ENCODE peak calls at places on chromosomes 13 and 19, in seven cellular contexts. F is H1, J is SK-N-SH, U is HCT116, M is GM12878, Y is HepG2, S is K562. L is an unnamed sample.

GRCh38 chr13:27536361-27537101 is 83.8 kb downstream of the LNX2 start:
- DNase-seq in F (no peak), J (no peak), U (no peak), M (no peak), Y (no peak), S (no peak), L (no peak)

GRCh38 chr13:23760000-23760399 is 129.2 kb downstream of the MIPEP start:
- DNase-seq in F (no peak), J (no peak), U (no peak), M (no peak), Y (no peak), S (no peak), L (no peak)

GRCh38 chr19:32676186-32676894 is 692 bp downstream of the RGS9BP start:
- DNase-seq in F (peak; percentile 67), J (peak; percentile 55), U (no peak), M (no peak), Y (no peak), S (no peak), L (no peak)

GRCh38 chr19:33052352-33052972 is 12.2 kb downstream of the RHPN2 start:
- DNase-seq in F (no peak), J (no peak), U (no peak), M (no peak), Y (peak; percentile 60), S (no peak), L (no peak)

GRCh38 chr13:23980160-23980551 is 82.9 kb upstream of the C1QTNF9B start:
- DNase-seq in F (peak; percentile 92), J (peak; percentile 89), U (no peak), M (no peak), Y (peak; percentile 12), S (peak; percentile 65), L (no peak)

GRCh38 chr19:46069841-46070341 is 29.1 kb upstream of the IGFL4 start:
- DNase-seq in F (no peak), J (no peak), U (no peak), M (no peak), Y (peak; percentile 42), S (no peak), L (no peak)

GRCh38 chr13:83536941-83537340 is 345.3 kb downstream of the SLITRK1 start:
- DNase-seq in F (no peak), J (no peak), U (no peak), M (no peak), Y (no peak), S (no peak), L (no peak)

GRCh38 chr19:4929186-4929585 is 19.9 kb downstream of the UHRF1 start:
- DNase-seq in F (no peak), J (no peak), U (no peak), M (no peak), Y (no peak), S (no peak), L (no peak)

GRCh38 chr13:105979586-105979985 is 555.9 kb downstream of the EFNB2 start:
- DNase-seq in F (no peak), J (no peak), U (no peak), M (no peak), Y (no peak), S (no peak), L (peak; percentile 40)

GRCh38 chr19:29665215-29665825 is at the start of gene PLEKHF1:
- DNase-seq in F (peak; percentile 96), J (peak; percentile 98), U (peak; percentile 48), M (no peak), Y (peak; percentile 58), S (peak; percentile 97), L (peak; percentile 86)

GRCh38 chr19:1011831-1012333 is 9.0 kb downstream of the TMEM259 start:
- DNase-seq in F (no peak), J (no peak), U (no peak), M (no peak), Y (no peak), S (no peak), L (no peak)

GRCh38 chr19:13060964-13061927 is 41.4 kb downstream of the LYL1 start:
- DNase-seq in F (peak; percentile 97), J (peak; percentile 92), U (peak; percentile 59), M (peak; percentile 11), Y (peak; percentile 70), S (peak; percentile 88), L (peak; percentile 61)

GRCh38 chr19:57552432-57552831 is 7.2 kb downstream of the ZNF550 start:
- DNase-seq in F (no peak), J (no peak), U (no peak), M (no peak), Y (no peak), S (no peak), L (no peak)

GRCh38 chr13:27000686-27001085 is 170.9 kb downstream of the USP12 start:
- DNase-seq in F (no peak), J (no peak), U (no peak), M (no peak), Y (no peak), S (no peak), L (no peak)

GRCh38 chr19:41932259-41933130 is 4.2 kb upstream of the ERFL start:
- DNase-seq in F (no peak), J (peak; percentile 68), U (no peak), M (no peak), Y (no peak), S (no peak), L (no peak)

DNA sequence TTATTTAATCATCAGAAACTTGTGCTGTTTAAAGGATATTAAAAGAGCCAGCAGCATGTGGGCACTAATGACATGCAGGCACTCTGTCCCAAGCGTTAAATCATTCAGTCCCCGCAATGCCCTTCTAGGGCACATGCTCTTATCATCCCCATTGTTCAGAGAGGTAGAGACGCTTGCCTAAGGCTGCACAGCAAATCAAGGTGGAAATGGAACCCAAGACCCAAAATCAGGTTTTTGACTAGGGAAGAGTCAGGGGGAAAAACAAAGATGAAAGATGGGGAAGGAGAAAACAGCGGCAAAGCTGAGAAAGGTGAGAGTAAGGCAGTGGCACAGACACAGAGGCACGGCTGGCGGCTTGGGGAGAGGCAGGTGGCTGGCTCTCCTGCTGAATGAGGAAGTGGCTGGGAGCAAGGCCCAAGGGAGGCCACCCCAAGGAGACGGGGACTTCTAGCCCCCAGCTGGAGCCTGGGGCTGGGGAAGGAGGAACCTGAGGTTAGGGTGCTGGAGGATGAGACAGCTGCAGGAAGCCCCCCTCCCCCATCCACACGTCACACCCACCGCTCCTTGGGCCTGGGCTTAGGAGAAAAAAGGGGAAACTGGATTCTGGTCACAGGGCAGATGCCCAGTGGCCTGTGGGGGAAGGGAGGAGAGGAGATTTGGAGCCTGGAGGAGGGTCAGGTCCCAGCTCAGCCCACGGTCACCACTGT is 1.0 kb upstream of the TYROBP start:
- DNase-seq in F (no peak), J (no peak), U (no peak), M (no peak), Y (no peak), S (no peak), L (no peak)
- TF ChIP-seq JUND in F (no peak), J (no peak), U (no peak), M (no peak), Y (no peak), S (no peak), L (no peak)

GRCh38 chr13:75398072-75398471 is 83.9 kb downstream of the TBC1D4 start:
- DNase-seq in F (no peak), J (no peak), U (no peak), M (no peak), Y (no peak), S (no peak), L (no peak)

GRCh38 chr13:75400775-75401174 is 81.2 kb downstream of the TBC1D4 start:
- DNase-seq in F (no peak), J (no peak), U (no peak), M (no peak), Y (peak; percentile 45), S (no peak), L (no peak)

GRCh38 chr13:75399168-75399878 is 82.6 kb downstream of the TBC1D4 start:
- DNase-seq in F (no peak), J (no peak), U (no peak), M (no peak), Y (no peak), S (no peak), L (no peak)

GRCh38 chr13:75402787-75403186 is 79.2 kb downstream of the TBC1D4 start:
- DNase-seq in F (no peak), J (peak; percentile 39), U (no peak), M (no peak), Y (peak; percentile 45), S (no peak), L (no peak)

DNA sequence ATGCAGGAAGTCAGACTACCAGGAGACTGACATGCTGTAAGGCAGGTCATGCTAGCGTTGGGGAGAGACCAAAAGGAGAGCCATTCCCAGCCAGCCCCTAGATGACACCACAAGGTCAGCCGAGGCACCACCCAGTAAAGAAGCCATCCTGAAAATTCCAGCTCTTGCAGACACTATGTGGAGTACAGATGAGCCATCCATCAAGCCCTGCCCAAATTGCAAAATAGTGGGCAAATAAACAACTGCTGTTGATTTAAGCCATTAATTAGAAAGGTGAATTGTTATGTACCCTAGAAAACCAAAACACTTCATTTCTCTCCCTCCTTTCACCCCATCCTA is 82.1 kb downstream of the TBC1D4 start:
- DNase-seq in F (no peak), J (no peak), U (no peak), M (no peak), Y (no peak), S (no peak), L (no peak)
- TF ChIP-seq JUND in F (no peak), J (no peak), U (no peak), M (no peak), Y (no peak), S (no peak), L (no peak)

DNA sequence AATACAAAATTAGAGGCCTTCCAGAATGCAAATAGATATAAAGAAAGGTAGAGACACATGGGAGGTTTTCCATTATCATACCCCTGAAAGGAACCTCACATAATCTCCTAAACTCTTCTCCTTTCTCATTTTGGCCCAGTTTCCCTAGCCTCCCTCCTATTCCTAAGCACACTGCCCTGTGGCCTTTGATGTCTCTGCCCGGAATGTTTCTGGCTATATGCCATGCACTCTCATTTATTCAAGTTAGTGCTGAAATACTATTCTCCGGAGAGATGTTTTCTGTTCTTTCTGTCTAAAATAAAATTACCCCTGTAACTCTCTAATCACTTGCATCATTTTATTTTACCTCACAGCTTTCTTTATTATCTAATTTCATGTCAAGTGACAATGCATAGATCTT is 1287.7 kb downstream of the SLITRK5 start:
- DNase-seq in F (no peak), J (no peak), U (no peak), M (no peak), Y (no peak), S (no peak), L (no peak)
- TF ChIP-seq JUND in F (no peak), J (no peak), U (no peak), M (no peak), Y (no peak), S (no peak), L (no peak)

GRCh38 chr19:3315676-3315973 is 50.8 kb upstream of the NFIC start:
- DNase-seq in F (no peak), J (peak; percentile 22), U (no peak), M (no peak), Y (no peak), S (no peak), L (no peak)

GRCh38 chr19:3316659-3317207 is 49.6 kb upstream of the NFIC start:
- DNase-seq in F (no peak), J (peak; percentile 15), U (no peak), M (no peak), Y (no peak), S (no peak), L (no peak)

GRCh38 chr19:3313199-3313575 is 53.2 kb upstream of the NFIC start:
- DNase-seq in F (no peak), J (peak; percentile 27), U (no peak), M (no peak), Y (no peak), S (no peak), L (no peak)

GRCh38 chr19:3316132-3316648 is 50.2 kb upstream of the NFIC start:
- DNase-seq in F (no peak), J (peak; percentile 28), U (no peak), M (no peak), Y (no peak), S (no peak), L (no peak)

GRCh38 chr19:3314962-3315675 is 51.3 kb upstream of the NFIC start:
- DNase-seq in F (no peak), J (peak; percentile 33), U (no peak), M (no peak), Y (no peak), S (no peak), L (no peak)
- TF ChIP-seq JUND in F (no peak), J (no peak), U (no peak), M (no peak), Y (no peak), S (no peak), L (no peak)

L was measured in T47D.